ENCODE peak calls at places on chromosome 1, in four cellular contexts. D, R, H and A are unnamed samples.

GRCh38 chr1:43708006-43708412 is 673 bp downstream of the ST3GAL3 start:
- DNase-seq in D (no peak), H (no peak), R (peak; percentile 57), A (no peak)

GRCh38 chr1:87240661-87241285 is 87.9 kb upstream of the LMO4 start:
- DNase-seq in R (no peak), H (no peak), D (no peak), A (no peak)

GRCh38 chr1:237070519-237070918 is 28.5 kb downstream of the RYR2 start:
- DNase-seq in D (no peak), H (no peak), R (no peak), A (no peak)

GRCh38 chr1:37240897-37241296 is 206.6 kb upstream of the GRIK3 start:
- DNase-seq in D (no peak), H (peak; percentile 77), R (no peak), A (no peak)

GRCh38 chr1:24411963-24412362 is 1.6 kb downstream of the STPG1 start:
- DNase-seq in R (no peak), H (no peak), D (no peak), A (no peak)

GRCh38 chr1:65431111-65431705 is 10.7 kb downstream of the LEPR start:
- DNase-seq in R (no peak), D (peak; percentile 74), H (peak; percentile 41), A (no peak)

GRCh38 chr1:7513081-7513480 is 258.0 kb upstream of the VAMP3 start:
- DNase-seq in R (no peak), D (no peak), H (no peak), A (no peak)

GRCh38 chr1:9505142-9505541 is 34.1 kb upstream of the SLC25A33 start:
- DNase-seq in D (no peak), R (no peak), H (no peak), A (no peak)

GRCh38 chr1:182299728-182300581 is 91.6 kb downstream of the GLUL start:
- DNase-seq in H (no peak), D (peak; percentile 99), R (no peak), A (peak; percentile 34)

GRCh38 chr1:20265243-20265642 is 25.4 kb upstream of the VWA5B1 start:
- DNase-seq in D (no peak), R (no peak), H (no peak), A (no peak)